ENCODE peak calls at places on chromosome 14, in ten cellular contexts. J, C, N, I, Z, M, L, O, H and K are unnamed samples.

GRCh38 chr14:92973265-92973797 is 50.4 kb downstream of the CHGA start:
- DNase-seq in M (no peak), C (peak; percentile 89), J (peak; percentile 81), O (peak; percentile 73), H (peak; percentile 51), L (peak; percentile 95), I (peak; percentile 40), Z (no peak), N (peak; percentile 67), K (peak; percentile 80)

GRCh38 chr14:30958555-30959407 is 66.7 kb upstream of the AP4S1 start:
- DNase-seq in I (no peak), Z (no peak), M (no peak), H (no peak), N (no peak), O (no peak), C (no peak), L (no peak), J (no peak), K (no peak)

GRCh38 chr14:74563621-74564159 is 48.3 kb downstream of the LTBP2 start:
- DNase-seq in O (no peak), J (no peak), N (no peak), M (no peak), Z (no peak), I (no peak), H (no peak), C (no peak), L (no peak), K (no peak)

GRCh38 chr14:66701813-66702212 is 193.9 kb downstream of the GPHN start:
- DNase-seq in L (no peak), N (no peak), Z (no peak), H (no peak), M (no peak), J (no peak), O (no peak), C (no peak), I (no peak), K (no peak)

GRCh38 chr14:72291908-72292688 is 359.9 kb downstream of the RGS6 start:
- DNase-seq in Z (no peak), N (peak; percentile 31), J (no peak), H (peak; percentile 16), O (peak; percentile 85), M (no peak), C (peak; percentile 40), I (peak; percentile 1), L (peak; percentile 28), K (no peak)

GRCh38 chr14:100633406-100633805 is 46.2 kb upstream of the BEGAIN start:
- DNase-seq in M (no peak), L (no peak), C (no peak), I (no peak), Z (no peak), O (no peak), H (no peak), N (no peak), J (no peak), K (no peak)

GRCh38 chr14:44782775-44783238 is 178.9 kb downstream of the KLHL28 start:
- DNase-seq in O (peak; percentile 71), J (no peak), C (peak; percentile 56), I (no peak), H (no peak), M (no peak), Z (no peak), N (no peak), L (no peak), K (no peak)

GRCh38 chr14:100835278-100836052 is 9.5 kb downstream of the MEG3 start:
- DNase-seq in M (no peak), C (no peak), N (no peak), O (no peak), H (no peak), L (no peak), Z (no peak), J (no peak), I (no peak), K (no peak)

GRCh38 chr14:94044476-94045091 is 18.4 kb downstream of the OTUB2 start:
- DNase-seq in Z (no peak), N (no peak), L (no peak), J (peak; percentile 62), H (no peak), O (no peak), C (no peak), I (no peak), M (no peak), K (no peak)

GRCh38 chr14:36208690-36209278 is 32.3 kb upstream of the PTCSC3 start:
- DNase-seq in H (no peak), C (no peak), I (no peak), J (no peak), O (no peak), M (no peak), Z (no peak), N (no peak), L (no peak), K (no peak)

GRCh38 chr14:36207500-36207899 is 31.0 kb upstream of the PTCSC3 start:
- DNase-seq in L (peak; percentile 22), M (no peak), C (no peak), Z (no peak), I (no peak), H (no peak), N (no peak), O (peak; percentile 51), J (no peak), K (no peak)

GRCh38 chr14:36204674-36205073 is 28.2 kb upstream of the PTCSC3 start:
- DNase-seq in J (no peak), H (no peak), C (no peak), I (no peak), M (no peak), Z (no peak), N (no peak), L (no peak), O (no peak), K (no peak)
- TF ChIP-seq CTCF in J (no peak), H (no peak), C (no peak), I (no peak), M (no peak), Z (no peak), N (no peak), L (no peak), O (no peak), K (no peak)

DNA sequence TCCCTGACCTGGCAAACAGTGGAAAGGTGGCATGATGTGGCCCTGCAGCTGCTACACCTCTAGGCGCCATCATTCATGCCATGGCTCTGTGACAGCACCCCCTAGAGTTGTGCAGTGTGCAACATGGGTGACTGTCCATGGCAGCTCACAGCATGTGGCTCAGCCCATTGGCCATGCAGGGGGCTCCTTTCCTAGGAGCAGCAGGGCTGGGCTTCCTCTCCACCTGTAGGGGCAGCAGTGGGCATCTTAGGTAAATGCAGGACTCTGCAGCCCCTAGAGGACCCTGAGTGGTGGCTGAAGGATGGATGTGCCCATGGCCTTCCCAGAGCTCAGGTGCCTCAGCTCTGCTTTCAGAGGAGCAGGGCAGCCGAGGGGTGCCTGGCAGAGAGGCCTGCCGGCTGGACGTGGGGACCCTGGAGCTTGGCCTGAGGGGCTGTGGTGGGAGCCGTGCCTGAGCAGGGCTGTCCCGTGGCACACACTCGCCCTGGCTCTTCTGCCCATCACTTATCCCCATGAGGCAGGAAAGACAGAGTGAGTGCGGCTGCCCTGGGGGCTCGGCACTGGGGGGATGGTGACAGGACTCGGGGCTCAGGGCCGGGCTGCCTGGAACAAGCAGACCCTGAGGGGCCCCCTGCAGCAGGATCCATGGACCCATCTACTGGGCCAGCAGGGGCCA is 7.4 kb downstream of the ADSS1 start:
- DNase-seq in M (no peak), L (no peak), H (no peak), C (no peak), J (no peak), Z (no peak), O (peak; percentile 48), I (no peak), N (no peak), K (no peak)
- TF ChIP-seq CTCF in M (no peak), L (peak; percentile 30), H (peak; percentile 57), C (peak; percentile 12), J (peak; percentile 27), Z (no peak), O (peak; percentile 64), I (peak; percentile 57), N (no peak), K (peak; percentile 9)

GRCh38 chr14:70189678-70190077 is 927 bp upstream of the SLC8A3 start:
- DNase-seq in O (no peak), M (no peak), H (no peak), I (no peak), L (no peak), J (no peak), N (peak; percentile 15), Z (no peak), C (no peak), K (no peak)

GRCh38 chr14:70188608-70189540 is at the start of gene SLC8A3:
- DNase-seq in C (peak; percentile 22), J (peak; percentile 66), Z (no peak), I (no peak), O (no peak), L (peak; percentile 19), M (no peak), H (peak; percentile 51), N (peak; percentile 71), K (peak; percentile 53)

GRCh38 chr14:70190156-70190555 is 1.4 kb upstream of the SLC8A3 start:
- DNase-seq in C (no peak), M (no peak), J (no peak), Z (no peak), O (no peak), N (peak; percentile 2), H (no peak), L (no peak), I (no peak), K (no peak)

GRCh38 chr14:70193396-70193795 is 4.6 kb upstream of the SLC8A3 start:
- DNase-seq in L (no peak), J (no peak), O (no peak), I (no peak), N (no peak), C (no peak), M (no peak), H (no peak), Z (no peak), K (no peak)

DNA sequence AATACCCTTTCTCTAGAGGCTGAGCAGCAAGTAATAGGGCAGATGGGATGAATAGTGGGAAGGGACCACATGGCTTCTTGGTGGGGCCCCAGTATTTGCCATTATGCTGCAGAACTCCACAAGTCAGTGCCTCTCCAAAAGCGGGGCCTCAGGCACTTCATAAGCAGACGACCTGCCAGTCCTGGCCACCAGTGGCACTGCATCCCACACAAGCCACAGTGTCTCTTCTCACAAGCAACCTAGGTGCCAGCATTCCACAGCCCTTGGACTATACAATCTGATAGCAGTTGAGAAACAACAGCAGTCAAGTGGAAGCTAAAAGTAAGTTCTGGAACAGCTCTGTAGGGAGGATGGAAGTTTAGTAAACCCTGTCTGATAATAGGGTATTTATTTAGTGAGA is 4.2 kb upstream of the SLC8A3 start:
- DNase-seq in L (no peak), N (peak; percentile 10), Z (no peak), H (no peak), M (no peak), C (no peak), J (no peak), O (no peak), I (no peak), K (no peak)
- TF ChIP-seq CTCF in L (no peak), N (no peak), Z (no peak), H (no peak), M (no peak), C (no peak), J (no peak), O (peak; percentile 16), I (no peak), K (no peak)

DNA sequence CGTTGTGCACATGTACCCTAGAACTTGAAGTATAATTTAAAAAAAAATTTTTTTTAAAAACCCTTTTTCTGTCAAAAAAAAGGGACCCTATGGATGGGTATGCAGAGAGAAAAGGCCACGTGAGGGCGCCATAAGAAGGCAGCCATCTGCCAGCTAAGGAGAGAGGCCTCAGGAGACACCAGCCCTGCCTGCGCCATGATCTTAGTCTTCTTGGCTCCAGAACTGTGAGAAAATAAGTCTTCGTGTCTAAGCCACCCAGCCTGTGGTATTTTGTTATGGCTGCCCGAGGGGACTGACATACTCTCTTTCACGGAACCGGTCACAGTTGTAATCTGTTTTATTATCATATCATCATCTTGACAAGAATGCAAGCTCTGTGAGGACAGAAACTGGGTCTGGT is 174.8 kb downstream of the EFCAB11 start:
- DNase-seq in I (no peak), H (no peak), C (no peak), N (no peak), J (no peak), Z (no peak), L (peak; percentile 2), M (no peak), O (no peak), K (no peak)
- TF ChIP-seq CTCF in I (no peak), H (no peak), C (no peak), N (no peak), J (no peak), Z (no peak), L (no peak), M (no peak), O (no peak), K (no peak)